ENCODE peak calls at places on chromosomes 12 and 14, in six cellular contexts. T, A, S, J, K and W are unnamed samples.

GRCh38 chr14:94646481-94646880 is 34.3 kb downstream of the SERPINA3 start:
- DNase-seq in A (no peak), T (no peak), J (no peak), S (peak), K (no peak), W (no peak)

GRCh38 chr14:21525571-21525970 is 575 bp downstream of the SALL2 start:
- DNase-seq in A (no peak), K (peak), J (no peak), T (no peak), S (peak), W (no peak)

GRCh38 chr14:100388137-100389050 is 65.3 kb downstream of the SLC25A47 start:
- DNase-seq in S (no peak), J (no peak), K (no peak), T (no peak), A (no peak), W (no peak)

GRCh38 chr14:59303216-59303615 is 114.7 kb downstream of the DAAM1 start:
- DNase-seq in A (no peak), S (no peak), J (no peak), K (no peak), T (no peak), W (no peak)

GRCh38 chr12:77697126-77697525 is 133.6 kb upstream of the NAV3 start:
- DNase-seq in S (no peak), K (no peak), A (no peak), T (no peak), J (no peak), W (no peak)

GRCh38 chr12:26047401-26048226 is 77.2 kb downstream of the BHLHE41 start:
- DNase-seq in T (no peak), K (no peak), A (no peak), J (no peak), S (no peak), W (no peak)

GRCh38 chr12:80186727-80187217 is 87.4 kb downstream of the OTOGL start:
- DNase-seq in J (no peak), S (peak), K (peak), T (peak), A (no peak), W (peak)

GRCh38 chr12:121405211-121405610 is 5.3 kb downstream of the RNF34 start:
- DNase-seq in K (no peak), A (no peak), J (no peak), T (no peak), S (no peak), W (no peak)

GRCh38 chr12:90979019-90979418 is 24.0 kb upstream of the CCER1 start:
- DNase-seq in T (no peak), A (no peak), J (no peak), S (no peak), K (no peak), W (no peak)

GRCh38 chr12:104575442-104575841 is 118.7 kb downstream of the CHST11 start:
- DNase-seq in T (no peak), J (no peak), S (no peak), K (no peak), A (no peak), W (no peak)

GRCh38 chr12:31029466-31029865 is 44.2 kb upstream of the DDX11 start:
- DNase-seq in T (no peak), A (no peak), K (no peak), J (no peak), S (no peak), W (no peak)

GRCh38 chr14:51072976-51073375 is 21.9 kb downstream of the TRIM9 start:
- DNase-seq in J (no peak), S (no peak), T (no peak), K (no peak), A (no peak), W (no peak)

GRCh38 chr12:67784831-67785230 is 136.3 kb downstream of the DYRK2 start:
- DNase-seq in J (no peak), S (no peak), K (no peak), A (no peak), T (no peak), W (no peak)

GRCh38 chr12:71746983-71747611 is 7.6 kb upstream of the RAB21 start:
- DNase-seq in A (no peak), S (peak), T (peak), J (no peak), K (peak), W (peak)

GRCh38 chr12:52446346-52447045 is 5.5 kb downstream of the KRT6B start:
- DNase-seq in A (no peak), J (no peak), T (no peak), S (no peak), K (no peak), W (no peak)

GRCh38 chr12:116863275-116863767 is 17.9 kb downstream of the HRK start:
- DNase-seq in T (no peak), K (no peak), J (no peak), S (peak), A (no peak), W (peak)

GRCh38 chr12:79223761-79224160 is 359.2 kb downstream of the SYT1 start:
- DNase-seq in A (no peak), T (no peak), K (no peak), S (no peak), J (no peak), W (no peak)

GRCh38 chr14:66311058-66311457 is 175.1 kb upstream of the CCDC196 start:
- DNase-seq in J (no peak), K (no peak), T (no peak), S (no peak), A (no peak), W (no peak)

GRCh38 chr14:94322648-94323570 is at the start of gene SERPINA6:
- DNase-seq in S (peak), T (peak), A (peak), J (no peak), K (no peak), W (no peak)

GRCh38 chr12:28699029-28699428 is 450.0 kb upstream of the FAR2 start:
- DNase-seq in S (no peak), A (no peak), J (no peak), K (no peak), T (no peak), W (no peak)

GRCh38 chr14:30698463-30698862 is 76.3 kb downstream of the SCFD1 start:
- DNase-seq in K (no peak), T (no peak), J (no peak), A (no peak), S (no peak), W (no peak)

GRCh38 chr12:69988601-69989194 is 163.7 kb downstream of the MYRFL start:
- DNase-seq in A (no peak), K (no peak), J (no peak), T (no peak), S (peak), W (no peak)

GRCh38 chr12:10590976-10591375 is 22.4 kb downstream of the MAGOHB start:
- DNase-seq in K (no peak), A (no peak), J (no peak), S (no peak), T (no peak), W (no peak)

GRCh38 chr12:53383258-53383657 is 3.3 kb downstream of the SP1 start:
- DNase-seq in S (no peak), T (no peak), A (no peak), J (no peak), K (no peak), W (no peak)

GRCh38 chr14:78512021-78512420 is 341.8 kb downstream of the NRXN3 start:
- DNase-seq in A (no peak), T (no peak), K (no peak), S (no peak), J (no peak), W (no peak)

GRCh38 chr14:68938515-68939423 is 40.3 kb downstream of the ACTN1 start:
- DNase-seq in T (peak), S (peak), A (peak), K (peak), J (no peak), W (no peak)

GRCh38 chr12:120573560-120573959 is 7.6 kb downstream of the POP5 start:
- DNase-seq in S (no peak), J (no peak), K (no peak), A (no peak), T (no peak), W (no peak)

GRCh38 chr12:76529226-76529918 is 30.2 kb downstream of the OSBPL8 start:
- DNase-seq in T (no peak), K (no peak), J (no peak), A (no peak), S (peak), W (no peak)
- TF ChIP-seq POLR2A in T (no peak), K (no peak), J (no peak), A (no peak), S (no peak), W (no peak)

DNA sequence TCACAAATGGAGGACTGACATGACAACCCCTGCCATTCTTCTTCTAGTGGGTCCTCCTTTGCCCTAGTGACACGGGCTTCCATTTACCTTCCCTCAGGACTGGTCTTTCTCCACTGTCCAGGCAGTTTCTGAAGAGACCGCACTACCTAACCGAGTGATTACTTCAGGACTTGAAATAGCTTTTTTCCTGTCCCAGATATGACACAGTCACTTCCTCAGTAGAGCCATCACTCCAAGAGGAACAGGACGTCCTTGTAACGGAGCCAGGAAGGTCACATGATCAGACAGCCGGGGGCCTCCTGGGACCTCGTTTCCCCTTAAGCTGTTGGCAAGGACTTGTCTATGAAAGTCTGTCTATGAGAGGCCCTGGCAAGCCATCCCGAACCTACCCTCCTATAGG is 62.3 kb downstream of the FOS start:
- DNase-seq in T (peak), A (peak), S (no peak), J (no peak), K (peak), W (no peak)
- TF ChIP-seq POLR2A in T (peak), A (peak), S (no peak), J (no peak), K (no peak), W (no peak)

GRCh38 chr14:104954746-104955395 is 23.3 kb downstream of the AHNAK2 start:
- DNase-seq in A (no peak), K (no peak), T (no peak), J (no peak), S (no peak), W (no peak)

GRCh38 chr14:104948736-104949031 is 24.0 kb downstream of the PLD4 start:
- DNase-seq in J (no peak), T (no peak), K (no peak), S (no peak), A (peak), W (no peak)

GRCh38 chr14:104953896-104954656 is 24.1 kb downstream of the AHNAK2 start:
- DNase-seq in S (no peak), T (no peak), J (no peak), A (peak), K (no peak), W (no peak)

GRCh38 chr14:104953097-104953496 is 25.1 kb downstream of the AHNAK2 start:
- DNase-seq in T (no peak), K (no peak), S (no peak), A (peak), J (no peak), W (no peak)

GRCh38 chr14:104950021-104950420 is 25.3 kb downstream of the PLD4 start:
- DNase-seq in K (no peak), S (no peak), A (no peak), T (no peak), J (no peak), W (no peak)
- TF ChIP-seq POLR2A in K (no peak), S (no peak), A (no peak), T (no peak), J (no peak), W (no peak)

GRCh38 chr12:11812558-11813421 is 163.3 kb downstream of the ETV6 start:
- DNase-seq in J (peak), A (no peak), T (no peak), S (peak), K (no peak), W (no peak)
- TF ChIP-seq POLR2A in J (peak), A (no peak), T (no peak), S (no peak), K (no peak), W (no peak)

DNA sequence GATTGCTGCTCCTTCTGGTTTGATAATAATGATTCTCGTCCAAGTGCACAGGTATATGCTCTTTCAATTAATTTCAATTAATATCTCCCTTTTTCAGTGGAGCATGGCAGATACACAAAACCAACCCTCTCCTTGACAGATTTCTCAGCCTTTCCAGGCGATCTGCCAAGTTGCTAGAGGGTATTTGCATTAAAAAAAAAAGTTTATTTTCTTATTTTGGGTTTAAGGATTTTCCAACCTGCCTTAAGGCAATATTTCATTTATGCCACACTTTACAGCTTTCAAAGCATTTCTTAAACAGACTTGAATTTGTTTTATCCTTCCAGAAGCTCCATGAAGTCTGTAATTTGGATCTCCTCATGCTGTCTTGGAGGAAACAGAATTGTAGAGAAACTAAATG is 2.1 kb downstream of the DGLUCY start:
- DNase-seq in S (peak), T (no peak), A (no peak), J (no peak), K (peak), W (no peak)
- TF ChIP-seq POLR2A in S (no peak), T (no peak), A (no peak), J (no peak), K (no peak), W (no peak)

GRCh38 chr14:75277000-75277795 is 1.4 kb upstream of the FOS start:
- DNase-seq in A (peak), J (peak), K (peak), S (peak), T (peak), W (no peak)
- TF ChIP-seq POLR2A in A (peak), J (no peak), K (peak), S (peak), T (peak), W (no peak)

DNA sequence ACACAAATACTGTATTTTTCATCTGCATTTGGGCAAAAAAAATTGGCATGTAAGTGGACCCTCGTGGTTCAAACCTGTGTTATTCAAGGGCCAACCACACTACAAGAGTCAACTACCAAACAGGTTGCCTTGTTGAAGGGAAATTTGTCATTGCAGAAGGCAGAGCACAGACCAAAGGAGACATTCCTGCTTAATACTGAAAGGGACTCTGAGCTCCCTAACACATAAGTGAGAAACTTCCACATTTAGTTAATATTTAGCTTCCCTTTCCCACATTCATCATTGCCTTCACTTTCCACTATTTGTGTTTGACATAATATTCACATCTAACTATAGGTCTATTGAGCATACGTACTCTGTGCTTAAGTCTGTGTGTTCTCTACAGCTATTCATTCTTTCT is 266.9 kb downstream of the KCNH5 start:
- DNase-seq in T (no peak), J (no peak), A (no peak), S (no peak), K (no peak), W (no peak)
- TF ChIP-seq POLR2A in T (no peak), J (no peak), A (no peak), S (no peak), K (no peak), W (no peak)

GRCh38 chr12:56157201-56158028 is 744 bp upstream of the MYL6 start:
- DNase-seq in T (peak), K (peak), S (peak), A (peak), J (peak), W (peak)
- TF ChIP-seq POLR2A in T (no peak), K (peak), S (no peak), A (no peak), J (no peak), W (peak)

GRCh38 chr12:1594045-1594294 is 411 bp downstream of the FBXL14 start:
- DNase-seq in J (peak), A (no peak), S (no peak), K (peak), T (peak), W (no peak)
- TF ChIP-seq POLR2A in J (no peak), A (no peak), S (no peak), K (peak), T (no peak), W (no peak)

DNA sequence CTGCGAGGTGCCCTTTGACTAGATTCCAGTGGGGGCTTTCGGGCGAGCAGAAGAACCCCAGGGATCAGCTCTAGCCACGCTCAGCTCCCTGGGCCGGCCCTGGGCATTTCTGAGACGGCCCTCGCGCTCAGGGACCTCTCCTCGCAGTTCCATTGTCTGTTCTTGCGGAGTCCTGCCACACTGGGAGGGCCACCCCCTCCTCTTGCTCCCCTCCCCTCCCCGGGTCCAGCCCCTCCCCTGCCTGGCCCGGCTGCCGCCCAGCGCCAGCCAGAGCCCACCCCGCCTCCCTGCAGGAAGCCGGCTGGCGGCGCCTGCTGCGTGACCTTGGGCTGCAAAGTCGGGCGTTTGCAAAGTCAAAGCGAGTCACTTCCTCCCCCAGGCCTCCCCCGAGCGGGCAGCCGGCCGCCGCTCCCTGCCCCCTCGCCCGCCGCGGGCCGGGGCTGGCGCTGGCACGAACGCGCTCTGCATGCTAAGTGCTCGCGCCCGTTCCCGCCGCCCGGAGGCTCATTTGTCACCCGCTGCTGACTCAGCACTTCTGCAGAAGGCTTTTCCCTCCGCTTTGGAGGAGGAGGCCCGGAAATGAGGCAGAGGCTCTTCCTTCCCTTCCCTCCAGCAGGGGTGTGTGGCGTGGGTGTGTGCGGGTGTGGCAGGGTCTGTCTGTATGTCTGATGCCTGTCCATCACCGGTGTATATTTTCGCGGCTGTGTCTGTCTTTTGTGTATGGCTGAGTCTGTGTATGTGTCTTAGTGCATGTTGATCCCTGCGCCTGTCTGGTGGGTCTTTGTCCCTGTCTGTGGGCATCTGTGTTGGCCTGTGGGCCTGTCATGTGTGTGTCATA is 72.0 kb downstream of the IRF2BPL start:
- DNase-seq in A (peak), J (no peak), T (peak), K (peak), S (peak), W (peak)
- TF ChIP-seq POLR2A in A (peak), J (peak), T (peak), K (no peak), S (no peak), W (no peak)